ENCODE peak calls at places on chromosome 16, in four cellular contexts. I is GM12878, C is HepG2, E is H1. D is an unnamed sample.

GRCh38 chr16:27408012-27408601 is 6.1 kb downstream of the IL21R start:
- DNase-seq in I (peak; percentile 76), C (peak; percentile 89), E (no peak), D (no peak)

GRCh38 chr16:85888405-85889331 is 10.3 kb upstream of the IRF8 start:
- DNase-seq in I (peak; percentile 89), C (peak; percentile 33), E (no peak), D (no peak)

GRCh38 chr16:87304951-87305350 is 12.2 kb downstream of the C16orf95 start:
- DNase-seq in I (no peak), C (no peak), E (no peak), D (no peak)

GRCh38 chr16:12089492-12090161 is 113.1 kb downstream of the SNX29 start:
- DNase-seq in I (no peak), C (peak; percentile 48), E (peak; percentile 66), D (no peak)

GRCh38 chr16:49640606-49641005 is 215.3 kb downstream of the ZNF423 start:
- DNase-seq in I (no peak), C (no peak), E (no peak), D (no peak)

GRCh38 chr16:84314814-84315213 is 20.1 kb downstream of the WFDC1 start:
- DNase-seq in I (no peak), C (no peak), E (no peak), D (no peak)

GRCh38 chr16:75311383-75311938 is 60.0 kb upstream of the BCAR1 start:
- DNase-seq in I (no peak), C (no peak), E (no peak), D (no peak)

GRCh38 chr16:12119562-12119961 is 143.0 kb downstream of the SNX29 start:
- DNase-seq in I (no peak), C (no peak), E (no peak), D (no peak)

GRCh38 chr16:69089091-69089912 is 16.2 kb upstream of the HAS3 start:
- DNase-seq in I (peak; percentile 21), C (peak; percentile 72), E (no peak), D (no peak)

GRCh38 chr16:70681382-70682238 is 4.2 kb downstream of the MTSS2 start:
- DNase-seq in I (no peak), C (peak; percentile 92), E (no peak), D (no peak)

GRCh38 chr16:28537964-28538732 is 626 bp downstream of the NUPR1 start:
- DNase-seq in I (no peak), C (no peak), E (no peak), D (no peak)

GRCh38 chr16:56950051-56950450 is 11.7 kb upstream of the CETP start:
- DNase-seq in I (no peak), C (no peak), E (no peak), D (no peak)

GRCh38 chr16:10114411-10114810 is 67.8 kb downstream of the GRIN2A start:
- DNase-seq in I (no peak), C (no peak), E (no peak), D (no peak)

GRCh38 chr16:52537463-52537862 is 9.5 kb downstream of the TOX3 start:
- DNase-seq in I (no peak), C (no peak), E (no peak), D (no peak)

GRCh38 chr16:1917665-1918111 is 527 bp downstream of the HS3ST6 start:
- DNase-seq in I (no peak), C (no peak), E (no peak), D (no peak)

DNA sequence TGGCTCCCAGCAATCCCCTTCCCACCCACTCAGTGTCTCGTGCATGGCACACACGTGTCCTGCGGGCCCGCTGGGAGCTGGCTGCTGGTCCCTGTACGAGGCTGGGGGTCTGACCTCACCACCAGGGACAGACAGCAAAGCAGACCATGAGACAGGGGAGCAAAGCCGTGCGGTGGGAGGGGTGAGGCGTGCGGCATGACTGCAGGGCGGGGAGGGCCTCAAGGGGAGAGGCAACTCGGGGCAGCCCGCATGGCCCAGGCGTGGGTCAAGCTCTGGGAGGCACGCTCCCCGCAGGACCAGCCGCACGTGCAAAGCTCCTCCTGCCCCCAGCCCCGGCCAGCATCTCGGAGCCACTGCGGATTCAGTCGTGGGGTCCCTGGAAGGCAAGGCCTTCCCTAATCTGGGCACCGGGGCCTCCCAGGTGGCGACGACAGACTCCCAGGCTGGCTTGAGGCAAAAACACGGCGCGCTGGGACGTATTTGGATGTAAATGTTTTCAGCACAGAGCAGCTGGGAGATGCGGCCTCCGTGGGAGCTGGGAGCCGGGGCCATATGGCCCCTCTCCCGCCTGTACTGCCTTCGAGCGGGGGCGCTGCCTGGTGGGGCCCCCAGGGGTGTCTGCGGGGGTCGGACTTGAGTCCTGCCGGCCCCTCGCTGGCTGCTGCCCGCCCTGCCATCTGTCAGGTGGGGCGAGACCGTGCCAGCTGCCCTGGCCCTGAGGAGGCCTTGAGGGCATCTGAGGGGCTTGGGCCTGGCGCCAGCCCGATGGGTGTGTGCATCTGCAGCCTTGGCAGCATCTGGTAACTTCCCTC is 12.2 kb upstream of the CBFA2T3 start:
- DNase-seq in I (no peak), C (no peak), E (no peak), D (no peak)
- TF ChIP-seq SUZ12 in I (no peak), C (no peak), E (no peak), D (no peak)

GRCh38 chr16:19967963-19968362 is 83.3 kb upstream of the GPRC5B start:
- DNase-seq in I (no peak), C (no peak), E (no peak), D (no peak)
- TF ChIP-seq ZNF274 in I (no peak), C (no peak), E (no peak), D (no peak)

GRCh38 chr16:4892356-4893102 is 44.4 kb downstream of the PPL start:
- DNase-seq in I (no peak), C (no peak), E (no peak), D (no peak)
- H3K36me3 ChIP-seq in I (no peaks in the 10 kb centered on the region), C (peaks cover 7% of the 10 kb centered on the region), E (peaks cover 18% of the 10 kb centered on the region), D (peaks cover 82% of the 10 kb centered on the region)

GRCh38 chr16:72793716-72794115 is 254.2 kb downstream of the ZFHX3 start:
- DNase-seq in I (no peak), C (no peak), E (no peak), D (no peak)
- TF ChIP-seq SUZ12 in I (no peak), C (no peak), E (no peak), D (no peak)

D was measured in NT2/D1.